ENCODE peak calls at places on chromosomes 11 and 22, in nine cellular contexts. One of them, this sample, is unnamed.

GRCh38 chr11:130937051-130937450 is 20.8 kb upstream of the SNX19 start:
- DNase-seq in upper lobe of left lung: no peak
- DNase-seq in A549: no peak
- DNase-seq in spleen: no peak
- DNase-seq in neural progenitor cell: no peak
- DNase-seq in psoas muscle: no peak
- DNase-seq in heart right ventricle: no peak
- DNase-seq in transverse colon: no peak
- DNase-seq in Peyer's patch: no peak
- DNase-seq in this sample: no peak

GRCh38 chr22:27100323-27100722 is 442.9 kb downstream of the MIAT start:
- DNase-seq in upper lobe of left lung: no peak
- DNase-seq in A549: no peak
- DNase-seq in spleen: no peak
- DNase-seq in neural progenitor cell: no peak
- DNase-seq in psoas muscle: no peak
- DNase-seq in heart right ventricle: peak; percentile 10
- DNase-seq in transverse colon: no peak
- DNase-seq in Peyer's patch: no peak
- DNase-seq in this sample: no peak

GRCh38 chr11:91047882-91048281 is 825.0 kb upstream of the CHORDC1 start:
- DNase-seq in upper lobe of left lung: no peak
- DNase-seq in A549: no peak
- DNase-seq in spleen: no peak
- DNase-seq in neural progenitor cell: peak; percentile 15
- DNase-seq in psoas muscle: no peak
- DNase-seq in heart right ventricle: no peak
- DNase-seq in transverse colon: no peak
- DNase-seq in Peyer's patch: no peak
- DNase-seq in this sample: no peak

GRCh38 chr11:111573821-111574249 is 28.4 kb upstream of the SIK2 start:
- DNase-seq in upper lobe of left lung: no peak
- DNase-seq in A549: no peak
- DNase-seq in spleen: no peak
- DNase-seq in neural progenitor cell: no peak
- DNase-seq in psoas muscle: no peak
- DNase-seq in heart right ventricle: peak; percentile 45
- DNase-seq in transverse colon: no peak
- DNase-seq in Peyer's patch: no peak
- DNase-seq in this sample: no peak

GRCh38 chr11:57476223-57476882 is 16.0 kb downstream of the RTN4RL2 start:
- DNase-seq in upper lobe of left lung: peak; percentile 93
- DNase-seq in A549: no peak
- DNase-seq in spleen: peak; percentile 87
- DNase-seq in neural progenitor cell: peak; percentile 59
- DNase-seq in psoas muscle: peak; percentile 59
- DNase-seq in heart right ventricle: no peak
- DNase-seq in transverse colon: peak; percentile 50
- DNase-seq in Peyer's patch: peak; percentile 54
- DNase-seq in this sample: no peak

GRCh38 chr11:46290021-46290420 is 12.6 kb downstream of the CREB3L1 start:
- DNase-seq in upper lobe of left lung: no peak
- DNase-seq in A549: no peak
- DNase-seq in spleen: no peak
- DNase-seq in neural progenitor cell: no peak
- DNase-seq in psoas muscle: no peak
- DNase-seq in heart right ventricle: no peak
- DNase-seq in transverse colon: no peak
- DNase-seq in Peyer's patch: no peak
- DNase-seq in this sample: no peak

GRCh38 chr22:19289475-19290161 is 1.9 kb downstream of the CLTCL1 start:
- DNase-seq in upper lobe of left lung: no peak
- DNase-seq in A549: no peak
- DNase-seq in spleen: no peak
- DNase-seq in neural progenitor cell: no peak
- DNase-seq in psoas muscle: no peak
- DNase-seq in heart right ventricle: no peak
- DNase-seq in transverse colon: no peak
- DNase-seq in Peyer's patch: no peak
- DNase-seq in this sample: no peak

GRCh38 chr11:70073188-70073817 is 4.8 kb upstream of the ANO1 start:
- DNase-seq in upper lobe of left lung: no peak
- DNase-seq in A549: no peak
- DNase-seq in spleen: peak; percentile 56
- DNase-seq in neural progenitor cell: peak; percentile 62
- DNase-seq in psoas muscle: no peak
- DNase-seq in heart right ventricle: no peak
- DNase-seq in transverse colon: no peak
- DNase-seq in Peyer's patch: peak; percentile 8
- DNase-seq in this sample: no peak

GRCh38 chr22:39266398-39267030 is 21.7 kb upstream of the PDGFB start:
- DNase-seq in upper lobe of left lung: no peak
- DNase-seq in A549: no peak
- DNase-seq in spleen: no peak
- DNase-seq in neural progenitor cell: no peak
- DNase-seq in psoas muscle: no peak
- DNase-seq in heart right ventricle: no peak
- DNase-seq in transverse colon: no peak
- DNase-seq in Peyer's patch: no peak
- DNase-seq in this sample: no peak

GRCh38 chr11:35036642-35037041 is 102.3 kb upstream of the CD44 start:
- DNase-seq in upper lobe of left lung: no peak
- DNase-seq in A549: no peak
- DNase-seq in spleen: no peak
- DNase-seq in neural progenitor cell: no peak
- DNase-seq in psoas muscle: no peak
- DNase-seq in heart right ventricle: no peak
- DNase-seq in transverse colon: no peak
- DNase-seq in Peyer's patch: no peak
- DNase-seq in this sample: no peak

GRCh38 chr11:131302831-131303230 is 67.6 kb upstream of the NTM start:
- DNase-seq in upper lobe of left lung: no peak
- DNase-seq in A549: no peak
- DNase-seq in spleen: no peak
- DNase-seq in neural progenitor cell: no peak
- DNase-seq in psoas muscle: no peak
- DNase-seq in heart right ventricle: no peak
- DNase-seq in transverse colon: no peak
- DNase-seq in Peyer's patch: no peak
- DNase-seq in this sample: no peak

GRCh38 chr11:131691558-131692041 is 321.2 kb downstream of the NTM start:
- DNase-seq in upper lobe of left lung: peak; percentile 88
- DNase-seq in A549: no peak
- DNase-seq in spleen: no peak
- DNase-seq in neural progenitor cell: peak; percentile 80
- DNase-seq in psoas muscle: no peak
- DNase-seq in heart right ventricle: no peak
- DNase-seq in transverse colon: no peak
- DNase-seq in Peyer's patch: no peak
- DNase-seq in this sample: no peak

GRCh38 chr22:20996031-20996410 is 5.9 kb downstream of the THAP7 start:
- DNase-seq in upper lobe of left lung: peak; percentile 64
- DNase-seq in A549: no peak
- DNase-seq in spleen: no peak
- DNase-seq in neural progenitor cell: no peak
- DNase-seq in psoas muscle: no peak
- DNase-seq in heart right ventricle: no peak
- DNase-seq in transverse colon: no peak
- DNase-seq in Peyer's patch: no peak
- DNase-seq in this sample: no peak

GRCh38 chr22:37741312-37741795 is 44.5 kb downstream of the TRIOBP start:
- DNase-seq in upper lobe of left lung: peak; percentile 53
- DNase-seq in A549: peak; percentile 75
- DNase-seq in spleen: no peak
- DNase-seq in neural progenitor cell: peak; percentile 27
- DNase-seq in psoas muscle: peak; percentile 82
- DNase-seq in heart right ventricle: peak; percentile 86
- DNase-seq in transverse colon: peak; percentile 81
- DNase-seq in Peyer's patch: peak; percentile 80
- DNase-seq in this sample: peak; percentile 91

GRCh38 chr11:69814902-69815301 is 4.3 kb downstream of the FGF3 start:
- DNase-seq in upper lobe of left lung: no peak
- DNase-seq in A549: no peak
- DNase-seq in spleen: no peak
- DNase-seq in neural progenitor cell: no peak
- DNase-seq in psoas muscle: no peak
- DNase-seq in heart right ventricle: no peak
- DNase-seq in transverse colon: no peak
- DNase-seq in Peyer's patch: no peak
- DNase-seq in this sample: no peak

GRCh38 chr11:36361901-36362391 is 65.9 kb downstream of the PRR5L start:
- DNase-seq in upper lobe of left lung: no peak
- DNase-seq in A549: peak; percentile 65
- DNase-seq in spleen: no peak
- DNase-seq in neural progenitor cell: peak; percentile 19
- DNase-seq in psoas muscle: no peak
- DNase-seq in heart right ventricle: no peak
- DNase-seq in transverse colon: no peak
- DNase-seq in Peyer's patch: no peak
- DNase-seq in this sample: peak; percentile 76

GRCh38 chr11:64629796-64630562 is 39.0 kb downstream of the SLC22A12 start:
- DNase-seq in upper lobe of left lung: peak; percentile 88
- DNase-seq in A549: peak; percentile 56
- DNase-seq in spleen: no peak
- DNase-seq in neural progenitor cell: peak; percentile 79
- DNase-seq in psoas muscle: no peak
- DNase-seq in heart right ventricle: no peak
- DNase-seq in transverse colon: peak; percentile 54
- DNase-seq in Peyer's patch: no peak
- DNase-seq in this sample: no peak

GRCh38 chr11:77547863-77548551 is 41.7 kb upstream of the AQP11 start:
- DNase-seq in upper lobe of left lung: no peak
- DNase-seq in A549: peak; percentile 74
- DNase-seq in spleen: no peak
- DNase-seq in neural progenitor cell: peak; percentile 80
- DNase-seq in psoas muscle: no peak
- DNase-seq in heart right ventricle: peak; percentile 41
- DNase-seq in transverse colon: peak; percentile 30
- DNase-seq in Peyer's patch: peak; percentile 65
- DNase-seq in this sample: peak; percentile 30

GRCh38 chr11:126489791-126490190 is 134.3 kb downstream of the ST3GAL4 start:
- DNase-seq in upper lobe of left lung: no peak
- DNase-seq in A549: no peak
- DNase-seq in spleen: peak; percentile 25
- DNase-seq in neural progenitor cell: no peak
- DNase-seq in psoas muscle: no peak
- DNase-seq in heart right ventricle: no peak
- DNase-seq in transverse colon: no peak
- DNase-seq in Peyer's patch: no peak
- DNase-seq in this sample: no peak

GRCh38 chr11:1618231-1618630 is 3.7 kb downstream of the KRTAP5-4 start:
- DNase-seq in upper lobe of left lung: no peak
- DNase-seq in A549: no peak
- DNase-seq in spleen: no peak
- DNase-seq in neural progenitor cell: no peak
- DNase-seq in psoas muscle: no peak
- DNase-seq in heart right ventricle: no peak
- DNase-seq in transverse colon: no peak
- DNase-seq in Peyer's patch: no peak
- DNase-seq in this sample: no peak
- H3K9me3 ChIP-seq in upper lobe of left lung: no peaks in the 10 kb centered on the region
- H3K9me3 ChIP-seq in A549: no peaks in the 10 kb centered on the region
- H3K9me3 ChIP-seq in spleen: no peaks in the 10 kb centered on the region
- H3K9me3 ChIP-seq in neural progenitor cell: no peaks in the 10 kb centered on the region
- H3K9me3 ChIP-seq in psoas muscle: no peaks in the 10 kb centered on the region
- H3K9me3 ChIP-seq in heart right ventricle: no peaks in the 10 kb centered on the region
- H3K9me3 ChIP-seq in transverse colon: no peaks in the 10 kb centered on the region
- H3K9me3 ChIP-seq in Peyer's patch: no peaks in the 10 kb centered on the region
- H3K9me3 ChIP-seq in this sample: no peaks in the 10 kb centered on the region

DNA sequence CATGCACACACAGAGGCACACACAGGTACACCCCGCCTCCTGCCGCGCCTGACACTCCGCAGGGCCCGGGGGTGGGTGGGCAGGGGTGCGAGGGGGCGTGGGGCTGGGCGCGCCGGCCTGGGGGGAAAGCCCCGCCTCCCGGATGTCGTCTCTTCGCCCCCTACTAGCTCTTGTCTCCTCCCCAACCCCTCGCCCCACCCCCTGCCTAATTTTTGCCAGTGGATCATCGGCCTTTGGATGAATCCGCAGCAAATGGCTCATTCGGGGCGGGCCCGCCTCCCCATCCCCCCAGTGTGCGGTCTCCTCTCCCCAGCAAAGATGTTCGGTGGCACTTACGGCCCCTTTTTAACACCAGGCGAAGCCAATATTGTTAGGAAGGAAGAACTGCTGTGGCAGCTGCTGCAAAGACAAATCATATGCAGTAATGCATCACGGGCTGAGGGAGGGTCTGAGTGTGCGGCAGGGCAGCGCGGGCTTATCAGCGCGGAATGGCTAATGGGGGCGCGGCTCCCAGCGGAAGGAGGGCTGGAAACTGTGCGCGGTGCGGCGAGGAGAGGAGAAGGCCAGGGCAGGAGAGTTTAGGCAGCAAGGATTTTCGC is 13.4 kb upstream of the NECTIN1 start:
- DNase-seq in upper lobe of left lung: no peak
- DNase-seq in A549: no peak
- DNase-seq in spleen: peak; percentile 61
- DNase-seq in neural progenitor cell: peak; percentile 71
- DNase-seq in psoas muscle: no peak
- DNase-seq in heart right ventricle: no peak
- DNase-seq in transverse colon: peak; percentile 36
- DNase-seq in Peyer's patch: no peak
- DNase-seq in this sample: no peak
- H3K4me3 ChIP-seq in upper lobe of left lung: peak overlapping the region; percentile 24
- H3K4me3 ChIP-seq in A549: no peak overlapping the region
- H3K4me3 ChIP-seq in spleen: peak overlapping the region; percentile 24
- H3K4me3 ChIP-seq in neural progenitor cell: peak overlapping the region; percentile 48
- H3K4me3 ChIP-seq in psoas muscle: no peak overlapping the region
- H3K4me3 ChIP-seq in heart right ventricle: no peak overlapping the region
- H3K4me3 ChIP-seq in transverse colon: no peak overlapping the region
- H3K4me3 ChIP-seq in Peyer's patch: peak overlapping the region; percentile 29
- H3K4me3 ChIP-seq in this sample: peak overlapping the region; percentile 43

DNA sequence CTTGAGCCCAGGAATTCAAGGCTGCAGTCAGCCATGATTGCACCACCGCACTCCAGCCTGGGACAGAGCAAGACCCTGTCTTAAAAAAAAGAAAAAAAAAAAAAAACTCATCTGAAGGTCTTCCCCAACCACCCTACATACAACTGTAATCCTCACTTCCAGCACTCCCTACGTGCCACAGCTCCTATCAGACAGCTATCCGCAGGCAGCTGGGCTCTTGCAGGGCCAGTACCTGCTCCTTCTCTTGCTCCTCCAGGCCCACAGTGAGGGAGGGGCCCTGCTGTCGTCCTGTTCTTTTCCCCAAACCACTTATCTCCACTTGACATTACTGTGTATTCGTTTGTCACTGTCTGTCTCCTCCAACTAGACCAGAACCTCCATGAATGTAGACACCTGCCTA is 156.1 kb upstream of the NECTIN1 start:
- DNase-seq in upper lobe of left lung: no peak
- DNase-seq in A549: no peak
- DNase-seq in spleen: peak; percentile 30
- DNase-seq in neural progenitor cell: no peak
- DNase-seq in psoas muscle: no peak
- DNase-seq in heart right ventricle: no peak
- DNase-seq in transverse colon: no peak
- DNase-seq in Peyer's patch: no peak
- DNase-seq in this sample: no peak
- TF ChIP-seq CTCF in upper lobe of left lung: no peak
- TF ChIP-seq CTCF in A549: no peak
- TF ChIP-seq CTCF in spleen: no peak
- TF ChIP-seq CTCF in neural progenitor cell: no peak
- TF ChIP-seq CTCF in psoas muscle: no peak
- TF ChIP-seq CTCF in heart right ventricle: no peak
- TF ChIP-seq CTCF in transverse colon: no peak
- TF ChIP-seq CTCF in Peyer's patch: no peak
- TF ChIP-seq CTCF in this sample: no peak

GRCh38 chr22:49005557-49005956 is 822.1 kb downstream of the BRD1 start:
- DNase-seq in upper lobe of left lung: no peak
- DNase-seq in A549: no peak
- DNase-seq in spleen: peak; percentile 47
- DNase-seq in neural progenitor cell: no peak
- DNase-seq in psoas muscle: no peak
- DNase-seq in heart right ventricle: no peak
- DNase-seq in transverse colon: no peak
- DNase-seq in Peyer's patch: no peak
- DNase-seq in this sample: peak; percentile 21
- H3K9me3 ChIP-seq in upper lobe of left lung: no peaks in the 10 kb centered on the region
- H3K9me3 ChIP-seq in A549: no peaks in the 10 kb centered on the region
- H3K9me3 ChIP-seq in spleen: peaks cover 13% of the 10 kb centered on the region
- H3K9me3 ChIP-seq in neural progenitor cell: no peaks in the 10 kb centered on the region
- H3K9me3 ChIP-seq in psoas muscle: peaks cover 8% of the 10 kb centered on the region
- H3K9me3 ChIP-seq in heart right ventricle: no peaks in the 10 kb centered on the region
- H3K9me3 ChIP-seq in transverse colon: no peaks in the 10 kb centered on the region
- H3K9me3 ChIP-seq in Peyer's patch: no peaks in the 10 kb centered on the region
- H3K9me3 ChIP-seq in this sample: peaks cover 8% of the 10 kb centered on the region

This sample was measured in tibial artery.